ENCODE peak calls at places on chromosomes 7 and 10, in six cellular contexts. I is adrenal gland, P is heart left ventricle, R is vagina, L is IMR-90, C is tibial nerve. X is an unnamed sample. For H3K27me3 and H3K4me1, the result is how much of the 10 kb centered on the place peaks cover.

GRCh38 chr7:117412390-117412789 is 14.9 kb downstream of the ASZ1 start:
- DNase-seq in I (no peak), P (no peak), R (no peak), L (no peak), C (no peak), X (no peak)

GRCh38 chr10:82453678-82454293 is 578.8 kb downstream of the NRG3 start:
- DNase-seq in I (no peak), P (no peak), R (no peak), L (no peak), C (no peak), X (no peak)

GRCh38 chr7:53473371-53473770 is 437.9 kb downstream of the POM121L12 start:
- DNase-seq in I (no peak), P (no peak), R (no peak), L (no peak), C (no peak), X (no peak)

GRCh38 chr10:112775347-112775746 is 174.7 kb upstream of the TCF7L2 start:
- DNase-seq in I (no peak), P (no peak), R (no peak), L (peak), C (no peak), X (no peak)

GRCh38 chr10:93702278-93703001 is at the start of gene FRA10AC1:
- DNase-seq in I (peak), P (peak), R (peak), L (peak), C (peak), X (peak)

GRCh38 chr10:71268247-71268691 is 50.8 kb upstream of the SLC29A3 start:
- DNase-seq in I (peak), P (peak), R (no peak), L (peak), C (no peak), X (no peak)

GRCh38 chr7:124085168-124085567 is 52.3 kb upstream of the TMEM229A start:
- DNase-seq in I (peak), P (no peak), R (no peak), L (no peak), C (no peak), X (no peak)

GRCh38 chr7:39133088-39133487 is 155.4 kb downstream of the POU6F2 start:
- DNase-seq in I (no peak), P (no peak), R (no peak), L (no peak), C (no peak), X (no peak)

GRCh38 chr7:95906871-95907270 is 134.5 kb downstream of the DYNC1I1 start:
- DNase-seq in I (no peak), P (no peak), R (no peak), L (no peak), C (no peak), X (no peak)

GRCh38 chr10:19111501-19112267 is 63.1 kb downstream of the MALRD1 start:
- DNase-seq in I (no peak), P (no peak), R (no peak), L (peak), C (no peak), X (no peak)

GRCh38 chr7:90216080-90216674 is 4.6 kb downstream of the STEAP2 start:
- DNase-seq in I (no peak), P (no peak), R (no peak), L (no peak), C (no peak), X (no peak)

GRCh38 chr7:88344956-88345832 is 38.5 kb upstream of the STEAP4 start:
- DNase-seq in I (peak), P (peak), R (no peak), L (no peak), C (peak), X (peak)

GRCh38 chr7:127885843-127886242 is 145.4 kb downstream of the LRRC4 start:
- DNase-seq in I (peak), P (peak), R (no peak), L (peak), C (no peak), X (no peak)

GRCh38 chr7:155221547-155221946 is 76.1 kb upstream of the INSIG1 start:
- DNase-seq in I (no peak), P (no peak), R (no peak), L (no peak), C (no peak), X (no peak)

GRCh38 chr7:2710256-2710655 is 22.3 kb downstream of the AMZ1 start:
- DNase-seq in I (no peak), P (no peak), R (no peak), L (no peak), C (no peak), X (peak)

GRCh38 chr7:139629392-139630082 is 106.1 kb downstream of the CLEC2L start:
- DNase-seq in I (peak), P (no peak), R (no peak), L (no peak), C (no peak), X (no peak)

GRCh38 chr7:116780521-116780920 is 81.9 kb upstream of the CAPZA2 start:
- DNase-seq in I (no peak), P (no peak), R (no peak), L (no peak), C (no peak), X (no peak)

GRCh38 chr7:41824284-41824683 is 121.4 kb upstream of the INHBA start:
- DNase-seq in I (no peak), P (no peak), R (no peak), L (peak), C (no peak), X (no peak)

GRCh38 chr10:128047991-128048826 is 78.0 kb downstream of the MKI67 start:
- DNase-seq in I (no peak), P (peak), R (no peak), L (peak), C (no peak), X (peak)

GRCh38 chr7:6106140-6106904 is 75.1 kb downstream of the ANKRD61 start:
- DNase-seq in I (peak), P (no peak), R (no peak), L (peak), C (peak), X (no peak)

GRCh38 chr10:62735464-62736188 is 68.9 kb upstream of the ADO start:
- DNase-seq in I (no peak), P (no peak), R (no peak), L (peak), C (no peak), X (no peak)

GRCh38 chr10:21170216-21170615 is 273.1 kb upstream of the NEBL start:
- DNase-seq in I (no peak), P (no peak), R (no peak), L (no peak), C (no peak), X (no peak)

GRCh38 chr7:44348851-44349781 is 23.7 kb upstream of the CAMK2B start:
- DNase-seq in I (no peak), P (no peak), R (no peak), L (no peak), C (no peak), X (no peak)

GRCh38 chr7:133861876-133862275 is 265.3 kb upstream of the LRGUK start:
- DNase-seq in I (no peak), P (no peak), R (no peak), L (no peak), C (no peak), X (no peak)

GRCh38 chr10:118564114-118564513 is 31.3 kb downstream of the PRLHR start:
- DNase-seq in I (no peak), P (no peak), R (peak), L (no peak), C (no peak), X (no peak)

GRCh38 chr10:87030912-87031635 is 11.0 kb downstream of the FAM25A start:
- DNase-seq in I (no peak), P (no peak), R (no peak), L (no peak), C (no peak), X (no peak)

GRCh38 chr7:2813350-2814185 is 30.5 kb downstream of the GNA12 start:
- DNase-seq in I (no peak), P (no peak), R (no peak), L (no peak), C (no peak), X (no peak)

GRCh38 chr10:129104266-129105045 is 362.6 kb upstream of the MGMT start:
- DNase-seq in I (no peak), P (no peak), R (peak), L (peak), C (peak), X (no peak)

GRCh38 chr10:60735244-60735643 is 43.0 kb upstream of the CDK1 start:
- DNase-seq in I (no peak), P (no peak), R (no peak), L (no peak), C (no peak), X (no peak)

GRCh38 chr7:107359520-107360316 is 110.1 kb upstream of the GPR22 start:
- DNase-seq in I (no peak), P (no peak), R (no peak), L (no peak), C (no peak), X (no peak)

GRCh38 chr10:109996225-109996624 is 11.6 kb upstream of the ADD3 start:
- DNase-seq in I (no peak), P (no peak), R (no peak), L (no peak), C (no peak), X (no peak)

GRCh38 chr10:70543911-70544310 is 58.6 kb downstream of the PRF1 start:
- DNase-seq in I (no peak), P (no peak), R (no peak), L (no peak), C (no peak), X (no peak)

GRCh38 chr10:17241611-17242333 is 13.7 kb downstream of the VIM start:
- DNase-seq in I (no peak), P (no peak), R (no peak), L (no peak), C (no peak), X (no peak)

GRCh38 chr7:28434510-28434909 is 22.2 kb downstream of the CREB5 start:
- DNase-seq in I (no peak), P (no peak), R (no peak), L (no peak), C (no peak), X (no peak)

GRCh38 chr10:34341473-34341872 is 473.6 kb downstream of the PARD3 start:
- DNase-seq in I (peak), P (no peak), R (no peak), L (no peak), C (no peak), X (no peak)

GRCh38 chr7:129255800-129256199 is 31.0 kb downstream of the AHCYL2 start:
- DNase-seq in I (no peak), P (no peak), R (no peak), L (no peak), C (no peak), X (no peak)

GRCh38 chr7:129256221-129256620 is 31.4 kb downstream of the AHCYL2 start:
- DNase-seq in I (no peak), P (no peak), R (no peak), L (no peak), C (no peak), X (no peak)

GRCh38 chr7:129252133-129252532 is 27.3 kb downstream of the AHCYL2 start:
- DNase-seq in I (no peak), P (no peak), R (no peak), L (no peak), C (no peak), X (no peak)

GRCh38 chr7:129258649-129259389 is 34.0 kb downstream of the AHCYL2 start:
- DNase-seq in I (no peak), P (no peak), R (no peak), L (no peak), C (no peak), X (no peak)

DNA sequence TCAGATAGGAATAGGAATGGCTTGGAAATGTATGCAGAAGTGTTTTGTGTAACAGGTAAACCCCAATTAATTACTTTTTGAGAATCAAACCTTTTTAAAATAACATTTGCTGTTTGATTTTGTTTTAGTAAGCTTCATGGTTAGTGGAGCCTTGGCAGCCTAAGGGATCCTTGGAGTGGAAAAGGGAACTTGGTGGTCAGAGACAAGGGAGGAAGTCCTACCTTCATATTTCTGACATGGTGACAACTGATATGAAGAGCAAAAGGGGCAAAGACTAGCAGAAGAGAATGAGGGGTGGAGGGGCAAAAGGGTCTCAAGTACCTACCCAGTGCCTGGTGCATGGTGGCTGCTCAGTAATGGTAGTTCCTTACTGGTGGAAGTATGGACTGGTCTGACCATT is 32.3 kb downstream of the AHCYL2 start:
- DNase-seq in I (no peak), P (no peak), R (no peak), L (no peak), C (no peak), X (no peak)
- TF ChIP-seq POLR2A in I (no peak), P (no peak), R (no peak), L (no peak), C (no peak), X (no peak)

GRCh38 chr7:158477866-158478265 is 109.8 kb downstream of the PTPRN2 start:
- DNase-seq in I (no peak), P (no peak), R (no peak), L (no peak), C (no peak), X (no peak)
- H3K27me3 ChIP-seq in I (under half), P (under half), R (under half), L (under half), C (under half), X (under half)

GRCh38 chr7:151247611-151248176 is 800 bp downstream of the SMARCD3 start:
- DNase-seq in I (peak), P (peak), R (no peak), L (no peak), C (no peak), X (peak)
- H3K4me1 ChIP-seq in I (half or more), P (half or more), R (half or more), L (under half), C (half or more), X (half or more)

GRCh38 chr7:48872548-48872947 is 51.8 kb upstream of the CDC14C start:
- DNase-seq in I (no peak), P (no peak), R (no peak), L (no peak), C (no peak), X (no peak)
- TF ChIP-seq POLR2A in I (no peak), P (no peak), R (no peak), L (no peak), C (no peak), X (no peak)

DNA sequence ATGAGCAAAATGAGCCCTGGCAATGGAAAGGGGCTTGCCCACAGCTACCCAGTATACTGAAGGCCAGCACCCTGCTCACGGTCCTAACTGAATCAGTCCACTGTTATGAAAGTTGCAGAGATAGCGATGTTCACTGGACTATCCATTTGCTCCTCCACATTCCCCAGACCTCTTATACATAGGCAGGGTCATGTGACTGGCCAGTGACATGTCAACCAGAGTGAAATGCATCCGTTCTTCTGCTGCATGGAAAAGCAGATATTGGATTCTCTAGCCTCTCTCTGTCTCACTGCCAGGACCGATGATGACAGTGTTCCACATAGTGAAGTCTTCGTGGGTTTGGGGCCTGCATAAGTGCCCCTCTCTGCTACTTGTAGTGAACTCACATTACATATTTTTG is 503.4 kb downstream of the RPS24 start:
- DNase-seq in I (no peak), P (no peak), R (no peak), L (no peak), C (no peak), X (no peak)
- H3K27me3 ChIP-seq in I (under half), P (under half), R (under half), L (under half), C (under half), X (under half)

GRCh38 chr10:74077416-74077815 is 73.2 kb downstream of the AP3M1 start:
- DNase-seq in I (no peak), P (no peak), R (no peak), L (no peak), C (no peak), X (no peak)
- H3K4me1 ChIP-seq in I (under half), P (half or more), R (under half), L (under half), C (under half), X (half or more)

DNA sequence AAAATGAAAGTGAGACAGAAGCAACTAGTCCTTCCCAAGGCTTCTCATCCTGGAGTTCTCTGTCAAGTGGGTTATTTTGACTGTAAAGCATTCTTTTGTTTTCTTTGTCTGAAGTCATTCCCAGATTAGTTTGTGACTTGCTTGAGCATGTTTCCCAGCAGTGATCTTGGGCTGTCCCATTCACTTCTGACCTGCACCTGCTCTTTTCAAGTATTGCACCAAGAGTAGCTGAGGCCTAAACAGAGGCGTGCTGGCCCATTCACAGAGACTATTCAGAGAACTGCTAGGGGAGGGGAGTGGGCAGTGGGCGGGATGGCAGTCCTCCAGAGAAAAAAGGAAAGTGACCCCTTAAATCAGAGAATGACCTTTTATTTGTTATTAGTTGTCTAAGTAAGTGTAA is 61.3 kb downstream of the CACNA2D1 start:
- DNase-seq in I (no peak), P (no peak), R (no peak), L (no peak), C (no peak), X (no peak)
- TF ChIP-seq POLR2A in I (no peak), P (no peak), R (no peak), L (no peak), C (no peak), X (no peak)

GRCh38 chr10:88881335-88881734 is 1.3 kb downstream of the STAMBPL1 start:
- DNase-seq in I (no peak), P (no peak), R (no peak), L (no peak), C (no peak), X (no peak)
- H3K27me3 ChIP-seq in I (under half), P (under half), R (under half), L (under half), C (under half), X (under half)

X was measured in spleen.